ENCODE peak calls at places on chromosomes 3 and 15, in eight cellular contexts. One of them, this sample, is unnamed.

GRCh38 chr3:106438916-106439315 is 570.1 kb upstream of the CBLB start:
- DNase-seq in activated naive CD4-positive, alpha-beta T cell treated with anti-CD3 and anti-CD28 coated beads, Interleukin-2, amount 50 U/mL, for 72 hours: no peak
- DNase-seq in H7: no peak
- DNase-seq in B cell: no peak
- DNase-seq in GM19239: no peak
- DNase-seq in activated CD4-positive, alpha-beta T cell treated with anti-CD3 and anti-CD28 coated beads, Interleukin-2, amount 10 ng/mL, durations not matched to agents 7 days and 5 days: no peak
- DNase-seq in RKO: no peak
- DNase-seq in NCI-H187 treated with DMSO at 0.1 percent for 48 hours: no peak
- DNase-seq in this sample: no peak

GRCh38 chr15:31852933-31853332 is 177.4 kb upstream of the CHRNA7 start:
- DNase-seq in NCI-H187 treated with DMSO at 0.1 percent for 48 hours: no peak
- DNase-seq in activated naive CD4-positive, alpha-beta T cell treated with anti-CD3 and anti-CD28 coated beads, Interleukin-2, amount 50 U/mL, for 72 hours: no peak
- DNase-seq in B cell: no peak
- DNase-seq in RKO: no peak
- DNase-seq in activated CD4-positive, alpha-beta T cell treated with anti-CD3 and anti-CD28 coated beads, Interleukin-2, amount 10 ng/mL, durations not matched to agents 7 days and 5 days: no peak
- DNase-seq in H7: no peak
- DNase-seq in GM19239: no peak
- DNase-seq in this sample: no peak

GRCh38 chr3:102180291-102180931 is 254.4 kb upstream of the ZPLD1 start:
- DNase-seq in NCI-H187 treated with DMSO at 0.1 percent for 48 hours: no peak
- DNase-seq in activated naive CD4-positive, alpha-beta T cell treated with anti-CD3 and anti-CD28 coated beads, Interleukin-2, amount 50 U/mL, for 72 hours: no peak
- DNase-seq in B cell: no peak
- DNase-seq in activated CD4-positive, alpha-beta T cell treated with anti-CD3 and anti-CD28 coated beads, Interleukin-2, amount 10 ng/mL, durations not matched to agents 7 days and 5 days: no peak
- DNase-seq in RKO: no peak
- DNase-seq in GM19239: no peak
- DNase-seq in H7: no peak
- DNase-seq in this sample: no peak

GRCh38 chr3:143199998-143200909 is 80.7 kb downstream of the CHST2 start:
- DNase-seq in activated CD4-positive, alpha-beta T cell treated with anti-CD3 and anti-CD28 coated beads, Interleukin-2, amount 10 ng/mL, durations not matched to agents 7 days and 5 days: no peak
- DNase-seq in B cell: no peak
- DNase-seq in H7: no peak
- DNase-seq in activated naive CD4-positive, alpha-beta T cell treated with anti-CD3 and anti-CD28 coated beads, Interleukin-2, amount 50 U/mL, for 72 hours: no peak
- DNase-seq in GM19239: no peak
- DNase-seq in RKO: no peak
- DNase-seq in NCI-H187 treated with DMSO at 0.1 percent for 48 hours: no peak
- DNase-seq in this sample: no peak

GRCh38 chr15:48703544-48703943 is 58.0 kb upstream of the FBN1 start:
- DNase-seq in GM19239: no peak
- DNase-seq in activated naive CD4-positive, alpha-beta T cell treated with anti-CD3 and anti-CD28 coated beads, Interleukin-2, amount 50 U/mL, for 72 hours: no peak
- DNase-seq in RKO: no peak
- DNase-seq in B cell: no peak
- DNase-seq in H7: no peak
- DNase-seq in activated CD4-positive, alpha-beta T cell treated with anti-CD3 and anti-CD28 coated beads, Interleukin-2, amount 10 ng/mL, durations not matched to agents 7 days and 5 days: no peak
- DNase-seq in NCI-H187 treated with DMSO at 0.1 percent for 48 hours: no peak
- DNase-seq in this sample: no peak

GRCh38 chr15:33985287-33985686 is 17.0 kb downstream of the CHRM5 start:
- DNase-seq in B cell: no peak
- DNase-seq in activated naive CD4-positive, alpha-beta T cell treated with anti-CD3 and anti-CD28 coated beads, Interleukin-2, amount 50 U/mL, for 72 hours: no peak
- DNase-seq in RKO: no peak
- DNase-seq in NCI-H187 treated with DMSO at 0.1 percent for 48 hours: no peak
- DNase-seq in activated CD4-positive, alpha-beta T cell treated with anti-CD3 and anti-CD28 coated beads, Interleukin-2, amount 10 ng/mL, durations not matched to agents 7 days and 5 days: no peak
- DNase-seq in H7: peak
- DNase-seq in GM19239: no peak
- DNase-seq in this sample: no peak

GRCh38 chr15:64070965-64071851 is 22.4 kb downstream of the CIAO2A start:
- DNase-seq in RKO: peak
- DNase-seq in B cell: no peak
- DNase-seq in GM19239: no peak
- DNase-seq in activated CD4-positive, alpha-beta T cell treated with anti-CD3 and anti-CD28 coated beads, Interleukin-2, amount 10 ng/mL, durations not matched to agents 7 days and 5 days: no peak
- DNase-seq in H7: no peak
- DNase-seq in activated naive CD4-positive, alpha-beta T cell treated with anti-CD3 and anti-CD28 coated beads, Interleukin-2, amount 50 U/mL, for 72 hours: no peak
- DNase-seq in NCI-H187 treated with DMSO at 0.1 percent for 48 hours: no peak
- DNase-seq in this sample: no peak

GRCh38 chr15:56763496-56763895 is 30.2 kb upstream of the ZNF280D start:
- DNase-seq in activated CD4-positive, alpha-beta T cell treated with anti-CD3 and anti-CD28 coated beads, Interleukin-2, amount 10 ng/mL, durations not matched to agents 7 days and 5 days: no peak
- DNase-seq in activated naive CD4-positive, alpha-beta T cell treated with anti-CD3 and anti-CD28 coated beads, Interleukin-2, amount 50 U/mL, for 72 hours: no peak
- DNase-seq in RKO: no peak
- DNase-seq in H7: no peak
- DNase-seq in NCI-H187 treated with DMSO at 0.1 percent for 48 hours: no peak
- DNase-seq in B cell: no peak
- DNase-seq in GM19239: no peak
- DNase-seq in this sample: no peak

GRCh38 chr3:98628317-98628716 is 34.9 kb upstream of the CPOX start:
- DNase-seq in B cell: no peak
- DNase-seq in NCI-H187 treated with DMSO at 0.1 percent for 48 hours: no peak
- DNase-seq in activated CD4-positive, alpha-beta T cell treated with anti-CD3 and anti-CD28 coated beads, Interleukin-2, amount 10 ng/mL, durations not matched to agents 7 days and 5 days: no peak
- DNase-seq in activated naive CD4-positive, alpha-beta T cell treated with anti-CD3 and anti-CD28 coated beads, Interleukin-2, amount 50 U/mL, for 72 hours: no peak
- DNase-seq in GM19239: no peak
- DNase-seq in H7: no peak
- DNase-seq in RKO: no peak
- DNase-seq in this sample: no peak

GRCh38 chr3:182399978-182400737 is 393.1 kb upstream of the ATP11B start:
- DNase-seq in activated CD4-positive, alpha-beta T cell treated with anti-CD3 and anti-CD28 coated beads, Interleukin-2, amount 10 ng/mL, durations not matched to agents 7 days and 5 days: no peak
- DNase-seq in activated naive CD4-positive, alpha-beta T cell treated with anti-CD3 and anti-CD28 coated beads, Interleukin-2, amount 50 U/mL, for 72 hours: no peak
- DNase-seq in RKO: no peak
- DNase-seq in GM19239: no peak
- DNase-seq in B cell: no peak
- DNase-seq in NCI-H187 treated with DMSO at 0.1 percent for 48 hours: no peak
- DNase-seq in H7: no peak
- DNase-seq in this sample: no peak

GRCh38 chr15:77004189-77004588 is 9.3 kb downstream of the PSTPIP1 start:
- DNase-seq in H7: no peak
- DNase-seq in activated CD4-positive, alpha-beta T cell treated with anti-CD3 and anti-CD28 coated beads, Interleukin-2, amount 10 ng/mL, durations not matched to agents 7 days and 5 days: no peak
- DNase-seq in NCI-H187 treated with DMSO at 0.1 percent for 48 hours: no peak
- DNase-seq in RKO: no peak
- DNase-seq in GM19239: no peak
- DNase-seq in B cell: no peak
- DNase-seq in activated naive CD4-positive, alpha-beta T cell treated with anti-CD3 and anti-CD28 coated beads, Interleukin-2, amount 50 U/mL, for 72 hours: no peak
- DNase-seq in this sample: no peak